ENCODE peak calls at places on chromosomes 2 and 18, in ten cellular contexts. F is fibroblast of the aortic adventitia, U is endothelial cell, P is astrocyte of the spinal cord, D is chondrocyte, Z is neural progenitor cell, N is AG04450, S is MCF 10A, W is glutamatergic neuron, Q is mammary epithelial cell. E is an unnamed sample.

GRCh38 chr2:3848776-3849175 is 145.4 kb downstream of the DCDC2C start:
- DNase-seq in P (no peak), W (no peak), U (no peak), S (no peak), D (no peak), Q (no peak), F (no peak), Z (peak), N (no peak), E (no peak)

GRCh38 chr2:238382381-238382781 is 44.3 kb upstream of the ASB1 start:
- DNase-seq in F (peak), P (no peak), W (no peak), Z (no peak), N (no peak), U (no peak), D (no peak), S (peak), Q (no peak), E (peak)

GRCh38 chr18:42113529-42114191 is 158.6 kb downstream of the PIK3C3 start:
- DNase-seq in D (no peak), Z (no peak), S (no peak), Q (peak), W (no peak), P (peak), F (peak), N (peak), U (no peak), E (peak)

GRCh38 chr2:219687266-219687665 is 59.8 kb downstream of the SLC4A3 start:
- DNase-seq in U (no peak), Q (peak), S (no peak), P (peak), Z (no peak), N (no peak), D (no peak), F (peak), W (no peak), E (no peak)

GRCh38 chr2:28624798-28625701 is 126.6 kb upstream of the PPP1CB start:
- DNase-seq in Q (no peak), Z (peak), W (no peak), F (peak), D (no peak), S (no peak), U (no peak), N (no peak), P (peak), E (peak)

GRCh38 chr2:46136481-46136880 is 160.7 kb upstream of the EPAS1 start:
- DNase-seq in D (no peak), U (no peak), F (no peak), Q (no peak), W (no peak), S (no peak), P (no peak), Z (no peak), N (no peak), E (no peak)

GRCh38 chr2:9889812-9890261 is 46.6 kb downstream of the TAF1B start:
- DNase-seq in Q (no peak), U (no peak), N (no peak), W (peak), P (no peak), D (no peak), S (no peak), Z (peak), F (peak), E (no peak)

GRCh38 chr18:22914633-22915032 is 18.5 kb upstream of the RBBP8 start:
- DNase-seq in N (no peak), U (no peak), F (no peak), Z (peak), W (no peak), Q (peak), D (no peak), P (no peak), S (no peak), E (no peak)

GRCh38 chr18:49733321-49733720 is 80.0 kb downstream of the ACAA2 start:
- DNase-seq in Z (no peak), P (peak), U (no peak), W (no peak), N (no peak), F (no peak), Q (peak), D (no peak), S (no peak), E (no peak)

GRCh38 chr18:56712761-56713160 is 61.6 kb downstream of the WDR7 start:
- DNase-seq in D (no peak), U (no peak), P (no peak), Q (no peak), N (no peak), F (no peak), Z (no peak), W (no peak), S (no peak), E (no peak)

GRCh38 chr2:26724004-26724750 is 31.7 kb downstream of the KCNK3 start:
- DNase-seq in Q (peak), P (peak), N (no peak), F (peak), D (no peak), Z (no peak), W (no peak), U (no peak), S (peak), E (no peak)

GRCh38 chr2:70851704-70852103 is 16.1 kb upstream of the CD207 start:
- DNase-seq in P (no peak), W (no peak), Q (peak), F (no peak), Z (no peak), U (no peak), N (no peak), D (no peak), S (no peak), E (peak)

GRCh38 chr18:30403278-30403677 is 639.3 kb downstream of the DSC3 start:
- DNase-seq in P (no peak), S (no peak), Z (no peak), D (no peak), F (no peak), U (no peak), W (no peak), N (no peak), Q (no peak), E (no peak)

GRCh38 chr2:145422576-145422975 is 902.7 kb upstream of the ZEB2 start:
- DNase-seq in W (no peak), U (no peak), N (no peak), Z (no peak), P (no peak), D (no peak), Q (no peak), F (no peak), S (no peak), E (no peak)

GRCh38 chr2:95074663-95075439 is 46.8 kb downstream of the MRPS5 start:
- DNase-seq in Z (no peak), P (no peak), W (no peak), F (no peak), N (no peak), D (no peak), Q (no peak), U (no peak), S (no peak), E (no peak)

GRCh38 chr2:233803994-233804393 is 25.9 kb downstream of the MROH2A start:
- DNase-seq in P (no peak), U (no peak), S (no peak), N (no peak), Q (no peak), D (no peak), F (no peak), W (no peak), Z (no peak), E (no peak)

GRCh38 chr18:13447621-13448020 is 229.1 kb downstream of the LDLRAD4 start:
- DNase-seq in U (no peak), D (no peak), W (peak), F (peak), N (no peak), Q (no peak), S (no peak), P (peak), Z (peak), E (no peak)

GRCh38 chr2:122528061-122528460 is 772.6 kb downstream of the TSN start:
- DNase-seq in D (no peak), U (no peak), P (peak), W (no peak), S (no peak), F (no peak), Z (no peak), N (no peak), Q (peak), E (no peak)

GRCh38 chr2:85868837-85869236 is 20.0 kb downstream of the ST3GAL5 start:
- DNase-seq in U (no peak), N (no peak), W (no peak), D (no peak), P (no peak), Z (no peak), S (no peak), Q (no peak), F (no peak), E (no peak)

GRCh38 chr2:200455958-200456421 is 53.9 kb downstream of the KCTD18 start:
- DNase-seq in N (no peak), Z (no peak), D (no peak), Q (no peak), F (peak), U (no peak), P (no peak), W (no peak), S (no peak), E (no peak)

GRCh38 chr18:54742654-54743053 is 85.6 kb upstream of the RAB27B start:
- DNase-seq in S (peak), Q (peak), Z (no peak), P (peak), U (no peak), W (no peak), F (peak), D (no peak), N (peak), E (no peak)

GRCh38 chr2:6866239-6866745 is 585 bp upstream of the CMPK2 start:
- DNase-seq in Z (peak), W (peak), U (no peak), S (peak), N (no peak), P (peak), F (peak), Q (peak), D (no peak), E (peak)

GRCh38 chr18:24112464-24112863 is 26.4 kb upstream of the CABYR start:
- DNase-seq in Z (no peak), N (no peak), F (no peak), S (no peak), D (no peak), U (no peak), W (no peak), Q (no peak), P (no peak), E (no peak)

GRCh38 chr2:240255811-240256703 is 115.6 kb upstream of the OTOS start:
- DNase-seq in U (no peak), F (no peak), D (no peak), Q (peak), Z (peak), W (no peak), N (no peak), S (peak), P (no peak), E (no peak)

GRCh38 chr18:56921888-56922480 is 224.9 kb upstream of the BOD1L2 start:
- DNase-seq in U (no peak), D (no peak), W (no peak), F (no peak), S (no peak), Z (no peak), N (no peak), P (no peak), Q (no peak), E (no peak)

GRCh38 chr2:133434962-133435668 is 133.1 kb downstream of the NCKAP5 start:
- DNase-seq in N (peak), U (no peak), Q (peak), P (peak), Z (no peak), W (no peak), S (peak), F (peak), D (no peak), E (no peak)

GRCh38 chr2:228556707-228557106 is 375.2 kb upstream of the SPHKAP start:
- DNase-seq in Z (no peak), Q (peak), P (peak), U (no peak), D (no peak), S (peak), N (no peak), F (peak), W (no peak), E (no peak)

GRCh38 chr18:23033079-23033478 is 100.0 kb downstream of the RBBP8 start:
- DNase-seq in N (no peak), U (no peak), S (peak), F (no peak), W (no peak), Z (no peak), Q (no peak), D (no peak), P (no peak), E (no peak)

GRCh38 chr2:190838492-190838910 is 42.1 kb upstream of the GLS start:
- DNase-seq in F (peak), P (peak), U (no peak), D (no peak), Z (no peak), W (no peak), S (no peak), N (peak), Q (peak), E (peak)

GRCh38 chr2:100615886-100616285 is 53.1 kb downstream of the PDCL3 start:
- DNase-seq in Q (no peak), D (no peak), S (no peak), Z (no peak), P (no peak), F (no peak), U (no peak), W (no peak), N (no peak), E (no peak)

GRCh38 chr2:230912046-230912445 is 13.0 kb downstream of the GPR55 start:
- DNase-seq in Q (no peak), P (no peak), N (no peak), W (no peak), D (no peak), S (no peak), F (no peak), Z (no peak), U (no peak), E (no peak)

GRCh38 chr2:49772299-49772970 is 618.1 kb upstream of the FSHR start:
- DNase-seq in P (no peak), S (no peak), Z (no peak), F (no peak), U (no peak), W (no peak), Q (no peak), N (no peak), D (no peak), E (no peak)

GRCh38 chr2:49770919-49771318 is 616.6 kb upstream of the FSHR start:
- DNase-seq in P (peak), W (peak), F (no peak), D (no peak), U (peak), Z (peak), S (peak), N (no peak), Q (peak), E (peak)
- TF ChIP-seq CTCF in P (peak), W (peak), F (no peak), D (peak), U (peak), Z (peak), S (peak), N (no peak), Q (peak), E (peak)

GRCh38 chr2:38514603-38515154 is 88.0 kb downstream of the HNRNPLL start:
- DNase-seq in U (no peak), P (no peak), Z (no peak), F (no peak), D (no peak), S (peak), Q (peak), W (no peak), N (no peak), E (peak)

GRCh38 chr2:38515155-38516074 is 87.3 kb downstream of the HNRNPLL start:
- DNase-seq in Q (peak), S (peak), Z (no peak), F (peak), D (no peak), U (no peak), W (no peak), P (no peak), N (no peak), E (peak)

GRCh38 chr2:38512211-38512610 is 90.5 kb downstream of the HNRNPLL start:
- DNase-seq in Q (no peak), D (no peak), Z (no peak), S (no peak), U (no peak), P (no peak), N (no peak), F (no peak), W (no peak), E (peak)

GRCh38 chr2:38517284-38517683 is 85.4 kb downstream of the HNRNPLL start:
- DNase-seq in D (no peak), S (no peak), P (no peak), U (no peak), F (no peak), W (no peak), Z (no peak), N (no peak), Q (no peak), E (peak)

GRCh38 chr2:38516122-38516521 is 86.6 kb downstream of the HNRNPLL start:
- DNase-seq in Z (no peak), F (no peak), D (no peak), U (no peak), P (no peak), S (no peak), N (no peak), Q (no peak), W (no peak), E (no peak)
- TF ChIP-seq CTCF in Z (no peak), F (no peak), D (no peak), U (no peak), P (no peak), S (no peak), N (no peak), Q (no peak), W (no peak), E (no peak)

GRCh38 chr18:76805221-76805620 is 17.1 kb upstream of the ZNF236 start:
- DNase-seq in Q (peak), S (peak), N (no peak), F (peak), Z (no peak), U (no peak), W (no peak), P (peak), D (no peak), E (peak)
- TF ChIP-seq CTCF in Q (peak), S (no peak), N (no peak), F (peak), Z (peak), U (no peak), W (no peak), P (no peak), D (peak), E (no peak)

DNA sequence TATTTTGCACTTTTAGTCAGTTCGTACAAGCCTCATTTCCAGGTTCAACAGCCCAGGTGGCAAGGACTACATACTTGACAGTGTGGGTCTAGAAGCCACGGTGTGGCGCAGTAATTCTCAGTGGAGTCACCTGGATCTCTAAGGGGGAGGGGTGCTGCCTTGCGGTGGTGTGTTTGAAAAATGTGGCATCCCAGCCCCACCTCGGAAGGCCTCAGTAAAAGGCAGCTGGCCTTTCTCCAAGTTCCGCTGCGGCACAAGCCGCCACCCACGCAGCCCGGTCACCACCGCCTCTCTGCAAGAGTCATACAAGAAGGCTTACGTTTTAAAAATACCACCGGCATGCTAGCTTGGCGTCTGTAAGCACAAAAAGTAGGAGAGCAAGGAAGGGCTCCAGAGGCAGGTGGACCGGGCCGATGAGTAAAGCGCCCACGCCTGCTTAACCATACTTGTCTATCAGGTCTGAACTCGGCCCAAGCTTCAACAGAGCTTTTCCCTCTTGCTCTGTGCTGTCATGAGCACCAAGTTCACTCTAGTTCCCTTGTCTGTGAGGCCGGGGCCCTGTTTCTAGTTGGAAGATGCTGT is 49.5 kb downstream of the SPRED2 start:
- DNase-seq in F (peak), Z (no peak), P (peak), Q (peak), N (peak), W (no peak), D (no peak), U (no peak), S (peak), E (peak)
- TF ChIP-seq CTCF in F (no peak), Z (no peak), P (no peak), Q (peak), N (no peak), W (no peak), D (peak), U (no peak), S (no peak), E (no peak)

GRCh38 chr2:208049006-208049405 is 23.7 kb upstream of the PLEKHM3 start:
- DNase-seq in S (no peak), U (no peak), N (no peak), D (no peak), Q (no peak), W (no peak), F (no peak), Z (no peak), P (no peak), E (no peak)

GRCh38 chr2:208046686-208047085 is 21.4 kb upstream of the PLEKHM3 start:
- DNase-seq in P (peak), D (no peak), W (no peak), N (no peak), U (no peak), Z (no peak), F (peak), S (no peak), Q (no peak), E (no peak)

GRCh38 chr2:208047840-208048239 is 22.5 kb upstream of the PLEKHM3 start:
- DNase-seq in W (no peak), Q (no peak), F (no peak), P (no peak), S (no peak), D (no peak), U (no peak), Z (peak), N (no peak), E (no peak)

DNA sequence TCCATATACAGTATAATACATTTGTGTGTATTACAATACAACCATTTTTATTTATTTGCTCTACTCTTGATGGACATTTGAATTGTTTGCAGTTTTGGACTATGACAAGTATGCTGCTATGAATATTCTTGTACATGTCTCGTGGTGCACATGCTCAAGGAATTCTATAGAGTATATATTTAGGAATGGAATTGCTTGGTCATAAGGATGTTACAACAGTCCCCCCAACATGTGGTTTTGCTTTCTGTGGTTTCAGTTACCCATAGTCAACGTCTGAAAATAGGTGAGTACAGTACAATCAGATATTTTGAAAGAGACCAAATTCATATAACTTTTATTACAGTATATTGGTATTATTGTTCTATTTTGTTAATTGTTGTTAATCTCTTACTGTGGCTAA is 24.1 kb upstream of the PLEKHM3 start:
- DNase-seq in U (no peak), S (no peak), D (no peak), Z (no peak), Q (no peak), N (no peak), W (no peak), P (no peak), F (no peak), E (peak)
- TF ChIP-seq CTCF in U (no peak), S (no peak), D (no peak), Z (no peak), Q (no peak), N (no peak), W (no peak), P (no peak), F (no peak), E (no peak)

DNA sequence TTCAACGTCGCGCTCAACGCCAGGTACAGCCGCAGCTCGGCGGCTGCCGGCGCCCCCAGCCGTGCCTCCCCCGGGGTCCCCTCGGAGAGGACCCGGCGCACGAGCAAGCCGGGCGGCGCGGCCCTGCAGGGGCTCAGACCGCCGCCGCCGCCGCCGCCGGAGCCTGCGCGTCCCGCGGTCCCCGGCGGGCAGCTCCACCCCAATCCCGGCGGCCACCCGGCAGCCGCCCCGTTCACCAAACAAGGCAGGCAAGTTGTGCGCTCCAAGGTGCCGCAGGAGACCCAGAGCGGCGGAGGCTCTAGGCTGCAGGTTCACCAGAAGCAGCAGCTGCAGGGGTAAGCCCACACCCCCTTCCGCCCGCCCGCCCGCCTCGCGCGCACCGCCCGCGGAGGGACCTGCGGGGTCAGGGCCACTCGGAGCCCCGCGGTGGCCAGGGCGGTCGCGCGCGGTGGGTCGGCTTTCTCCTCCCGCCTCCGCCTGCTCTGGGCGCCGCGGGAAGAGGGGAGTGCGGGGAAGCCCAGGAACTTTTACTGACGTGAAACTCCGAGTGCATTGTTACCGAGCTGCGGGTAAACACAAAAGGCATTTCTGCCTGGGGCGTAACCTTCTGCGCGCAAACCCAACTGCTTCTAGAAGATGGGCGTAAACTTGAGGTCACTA is 861 bp downstream of the LTBP1 start:
- DNase-seq in F (peak), W (peak), S (peak), Q (peak), P (peak), U (peak), N (no peak), Z (peak), D (no peak), E (peak)
- TF ChIP-seq CTCF in F (no peak), W (no peak), S (no peak), Q (no peak), P (no peak), U (no peak), N (no peak), Z (no peak), D (no peak), E (no peak)

E was measured in NB4.